ENCODE peak calls at places on chromosome X, in nine cellular contexts. A is NCI-H187 treated with DMSO at 0.1 percent for 48 hours; G is naive thymus-derived CD8-positive, alpha-beta T cell; Z is A549; N is AG08396; D is COR-L47; L is left ventricle myocardium inferior; K is astrocyte of the spinal cord; M is Right ventricle myocardium superior. X is an unnamed sample.

GRCh38 chrX:30741545-30741944 is 88.3 kb downstream of the GK start:
- DNase-seq in L (no peak), N (no peak), A (no peak), Z (no peak), D (no peak), G (no peak), M (no peak), K (no peak), X (no peak)

GRCh38 chrX:23802431-23802830 is 19.5 kb downstream of the SAT1 start:
- DNase-seq in N (no peak), G (no peak), Z (no peak), A (no peak), M (no peak), K (no peak), L (no peak), D (no peak), X (no peak)

GRCh38 chrX:40008841-40009461 is 88.8 kb downstream of the BCOR start:
- DNase-seq in D (no peak), G (no peak), A (no peak), M (peak), K (no peak), N (no peak), L (peak), Z (no peak), X (no peak)

GRCh38 chrX:133655262-133655913 is 240.1 kb upstream of the GPC4 start:
- DNase-seq in K (no peak), M (no peak), G (no peak), Z (no peak), L (no peak), N (no peak), D (no peak), A (no peak), X (no peak)

GRCh38 chrX:16123222-16123786 is at the start of gene GRPR:
- DNase-seq in Z (peak), N (peak), M (peak), K (peak), D (peak), L (peak), G (peak), A (peak), X (peak)

GRCh38 chrX:9522756-9523155 is 57.9 kb downstream of the TBL1X start:
- DNase-seq in M (no peak), D (no peak), A (no peak), N (no peak), Z (no peak), L (no peak), G (no peak), K (no peak), X (no peak)

GRCh38 chrX:19743386-19743785 is 144.0 kb downstream of the SH3KBP1 start:
- DNase-seq in A (no peak), M (no peak), L (no peak), K (no peak), D (no peak), N (no peak), Z (no peak), G (no peak), X (no peak)

GRCh38 chrX:72304877-72305276 is 837 bp downstream of the CITED1 start:
- DNase-seq in L (no peak), K (no peak), Z (no peak), N (no peak), D (no peak), M (no peak), A (no peak), G (no peak), X (no peak)

GRCh38 chrX:67619253-67619652 is 75.4 kb downstream of the AR start:
- DNase-seq in L (no peak), K (peak), N (peak), Z (peak), M (no peak), A (no peak), D (no peak), G (no peak), X (no peak)

GRCh38 chrX:2692221-2693122 is 1.4 kb downstream of the CD99 start:
- DNase-seq in M (peak), G (peak), K (peak), N (peak), D (no peak), L (peak), Z (peak), A (no peak), X (no peak)

GRCh38 chrX:120660638-120661037 is 30.8 kb upstream of the C1GALT1C1 start:
- DNase-seq in Z (no peak), K (no peak), D (no peak), M (no peak), A (no peak), N (no peak), G (no peak), L (no peak), X (no peak)

GRCh38 chrX:154531626-154532025 is 15.0 kb downstream of the G6PD start:
- DNase-seq in Z (peak), D (no peak), K (peak), N (no peak), A (no peak), G (no peak), L (no peak), M (no peak), X (no peak)

GRCh38 chrX:95733426-95733825 is 951.2 kb upstream of the DIAPH2 start:
- DNase-seq in Z (no peak), L (no peak), K (no peak), D (no peak), M (no peak), N (no peak), A (no peak), G (no peak), X (no peak)

GRCh38 chrX:45479196-45479834 is 278.6 kb upstream of the DIPK2B start:
- DNase-seq in A (no peak), D (no peak), L (no peak), Z (peak), G (no peak), N (peak), K (peak), M (no peak), X (no peak)